ENCODE peak calls at places on chromosomes 1 and 21, in nine cellular contexts. C, I, M, A, P, N, K, B and H are unnamed samples.
A peak's percentile ranks its signal among the peaks of the same experiment; 100 is the strongest.

GRCh38 chr1:197595244-197595904 is 179.9 kb downstream of the DENND1B start:
- DNase-seq in N (no peak), C (no peak), A (no peak), I (no peak), K (no peak), B (no peak), M (no peak), P (no peak), H (no peak)

GRCh38 chr1:107572674-107573205 is 392.2 kb downstream of the VAV3 start:
- DNase-seq in M (peak; percentile 91), P (no peak), N (peak; percentile 85), K (no peak), I (peak; percentile 88), C (peak; percentile 83), B (peak; percentile 85), A (no peak), H (no peak)

GRCh38 chr1:194067772-194068171 is 881.4 kb upstream of the B3GALT2 start:
- DNase-seq in K (no peak), P (no peak), A (no peak), I (no peak), B (no peak), C (no peak), M (peak; percentile 41), N (no peak), H (no peak)

GRCh38 chr1:11925938-11926292 is 312 bp downstream of the KIAA2013 start:
- DNase-seq in A (no peak), C (no peak), B (no peak), I (no peak), N (no peak), K (no peak), P (no peak), M (no peak), H (peak; percentile 43)

GRCh38 chr1:2316451-2316940 is 74.9 kb downstream of the MORN1 start:
- DNase-seq in I (no peak), A (no peak), M (peak; percentile 57), N (no peak), B (no peak), P (no peak), C (peak; percentile 45), K (no peak), H (no peak)

GRCh38 chr1:155277896-155278688 is 829 bp downstream of the HCN3 start:
- DNase-seq in C (peak; percentile 15), K (no peak), P (peak; percentile 75), N (peak; percentile 58), A (peak; percentile 75), B (no peak), M (peak; percentile 23), I (peak; percentile 55), H (peak; percentile 97)

GRCh38 chr1:24893431-24893830 is 36.6 kb downstream of the RUNX3 start:
- DNase-seq in M (no peak), N (no peak), P (no peak), C (no peak), B (no peak), I (no peak), A (peak; percentile 40), K (no peak), H (no peak)

GRCh38 chr1:146020058-146020738 is 1.3 kb downstream of the HJV start:
- DNase-seq in N (no peak), C (no peak), P (no peak), M (no peak), I (no peak), B (no peak), K (no peak), A (no peak), H (no peak)

GRCh38 chr1:158246650-158247049 is 7.6 kb upstream of the CD1A start:
- DNase-seq in I (no peak), C (no peak), P (peak; percentile 62), N (peak; percentile 23), K (no peak), M (no peak), A (no peak), B (no peak), H (no peak)

GRCh38 chr21:45768011-45768740 is 124.7 kb downstream of the PCBP3 start:
- DNase-seq in A (no peak), C (peak; percentile 65), I (no peak), P (no peak), N (no peak), M (peak; percentile 64), K (no peak), B (peak; percentile 41), H (no peak)

GRCh38 chr21:17780539-17780938 is 38.6 kb downstream of the C21orf91 start:
- DNase-seq in K (no peak), N (no peak), P (peak; percentile 23), C (no peak), A (no peak), M (peak; percentile 8), B (no peak), I (no peak), H (no peak)

GRCh38 chr1:109543283-109543987 is 3.8 kb downstream of the GPR61 start:
- DNase-seq in A (no peak), N (no peak), B (no peak), I (no peak), K (no peak), M (no peak), C (no peak), P (no peak), H (no peak)

GRCh38 chr1:111758373-111758772 is 2.7 kb downstream of the DDX20 start:
- DNase-seq in B (no peak), P (peak; percentile 33), I (no peak), N (no peak), M (no peak), K (no peak), A (no peak), C (no peak), H (no peak)

GRCh38 chr1:209155556-209155955 is 428.0 kb upstream of the CAMK1G start:
- DNase-seq in P (no peak), N (no peak), M (peak; percentile 17), B (no peak), C (no peak), A (no peak), K (no peak), I (no peak), H (no peak)

GRCh38 chr1:113834716-113835115 is 22.4 kb upstream of the RSBN1 start:
- DNase-seq in A (no peak), K (no peak), I (peak; percentile 32), M (no peak), B (no peak), P (no peak), C (no peak), N (no peak), H (no peak)

GRCh38 chr1:225644666-225645065 is 8.3 kb downstream of the ENAH start:
- DNase-seq in A (no peak), P (no peak), I (no peak), C (no peak), B (peak; percentile 9), K (no peak), N (no peak), M (no peak), H (no peak)

GRCh38 chr1:53061123-53061858 is 722 bp upstream of the PODN start:
- DNase-seq in I (no peak), N (no peak), C (no peak), P (no peak), K (no peak), A (peak; percentile 84), B (peak; percentile 38), M (no peak), H (no peak)
- TF ChIP-seq CTCF in I (no peak), N (no peak), C (no peak), P (no peak), K (no peak), A (no peak), B (no peak), M (no peak), H (no peak)

GRCh38 chr1:236144446-236145150 is 2.3 kb downstream of the GPR137B start:
- DNase-seq in B (no peak), M (no peak), I (no peak), P (no peak), C (no peak), A (no peak), K (no peak), N (no peak), H (no peak)
- TF ChIP-seq CTCF in B (no peak), M (no peak), I (no peak), P (peak; percentile 29), C (no peak), A (no peak), K (no peak), N (no peak), H (no peak)

DNA sequence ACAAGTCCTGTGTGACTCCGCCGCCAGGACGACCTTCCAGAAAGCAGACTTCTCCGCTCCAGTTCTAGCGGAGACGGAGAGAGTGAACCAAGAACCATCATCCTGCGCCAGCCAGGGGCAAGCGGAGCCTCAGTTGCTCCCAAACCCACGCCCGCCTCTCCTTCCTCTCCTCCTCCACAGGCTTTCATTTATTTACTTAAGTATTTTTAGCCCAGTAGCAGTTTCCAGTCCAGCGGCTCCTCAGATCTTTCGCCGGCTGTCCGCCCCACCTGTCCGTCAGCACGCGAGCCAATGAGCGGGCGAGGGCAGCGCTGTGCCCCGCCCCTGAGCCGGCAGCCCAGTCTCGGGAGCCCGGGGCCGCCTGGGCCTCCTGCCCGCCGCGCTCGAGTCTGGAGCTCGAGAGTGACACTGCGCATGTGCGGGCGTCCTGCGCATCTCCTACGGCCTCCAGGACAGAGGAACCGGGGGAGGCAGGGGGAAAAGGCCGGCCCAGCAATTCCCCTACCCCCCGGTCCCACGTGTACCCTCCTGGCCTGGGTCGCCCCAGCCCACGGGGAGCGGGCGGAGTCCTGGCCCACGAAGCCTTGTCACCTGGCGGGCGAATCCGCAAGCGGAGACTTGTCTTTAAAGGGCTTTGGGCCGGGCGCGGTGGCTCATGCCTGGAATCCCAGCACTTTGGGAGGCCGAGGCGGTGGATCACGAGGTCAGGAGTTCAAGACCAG is at the start of gene FALEC:
- DNase-seq in N (peak; percentile 94), A (peak; percentile 98), P (peak; percentile 95), C (peak; percentile 97), M (peak; percentile 94), I (peak; percentile 84), K (peak; percentile 74), B (peak; percentile 94), H (peak; percentile 97)
- TF ChIP-seq CTCF in N (no peak), A (peak; percentile 22), P (no peak), C (no peak), M (no peak), I (no peak), K (no peak), B (no peak), H (no peak)

GRCh38 chr1:33121728-33122127 is 40.8 kb downstream of the AZIN2 start:
- DNase-seq in N (no peak), B (no peak), P (no peak), A (no peak), M (no peak), C (no peak), I (no peak), K (no peak), H (no peak)

GRCh38 chr1:33118274-33118673 is 37.3 kb downstream of the AZIN2 start:
- DNase-seq in N (no peak), I (no peak), P (no peak), M (no peak), B (no peak), A (no peak), K (no peak), C (no peak), H (no peak)

GRCh38 chr1:33120436-33121231 is 39.7 kb downstream of the AZIN2 start:
- DNase-seq in N (peak; percentile 71), P (no peak), B (no peak), K (no peak), C (no peak), I (no peak), M (peak; percentile 49), A (no peak), H (no peak)

GRCh38 chr1:33119050-33119449 is 38.1 kb downstream of the AZIN2 start:
- DNase-seq in N (no peak), M (no peak), C (no peak), P (no peak), A (no peak), B (no peak), I (no peak), K (no peak), H (no peak)

GRCh38 chr1:33119532-33120217 is 38.7 kb downstream of the AZIN2 start:
- DNase-seq in N (no peak), I (no peak), M (peak; percentile 33), B (peak; percentile 24), A (no peak), K (no peak), P (peak; percentile 24), C (no peak), H (no peak)
- TF ChIP-seq CTCF in N (no peak), I (no peak), M (no peak), B (peak; percentile 14), A (no peak), K (no peak), P (no peak), C (peak; percentile 12), H (no peak)